ENCODE peak calls at places on chromosome 3, in six cellular contexts. P is stimulated activated CD4-positive, alpha-beta T cell treated with anti-CD3 and anti-CD28 coated beads, Interleukin-2, amount 100 ng/mL, for 48 hours; G is pons; Q is CD4-positive, CD25-positive, alpha-beta regulatory T cell; W is NCI-H774; S is GM03348. E is an unnamed sample.

GRCh38 chr3:61807865-61808276 is 246.5 kb downstream of the PTPRG start:
- DNase-seq in P (no peak), G (no peak), Q (no peak), W (peak; percentile 1), S (no peak), E (no peak)

GRCh38 chr3:127730666-127731294 is 58.0 kb downstream of the ABTB1 start:
- DNase-seq in P (no peak), G (no peak), Q (no peak), W (no peak), S (no peak), E (no peak)

GRCh38 chr3:124084398-124084881 is 92.5 kb upstream of the ROPN1 start:
- DNase-seq in P (no peak), G (no peak), Q (no peak), W (no peak), S (peak; percentile 21), E (no peak)

GRCh38 chr3:185702564-185703225 is 116.6 kb downstream of the SENP2 start:
- DNase-seq in P (no peak), G (no peak), Q (no peak), W (no peak), S (no peak), E (no peak)

GRCh38 chr3:66898155-66898554 is 100.0 kb upstream of the KBTBD8 start:
- DNase-seq in P (no peak), G (no peak), Q (no peak), W (no peak), S (no peak), E (no peak)

GRCh38 chr3:38438421-38438820 is 15.3 kb upstream of the ACVR2B start:
- DNase-seq in P (no peak), G (peak; percentile 11), Q (peak; percentile 49), W (no peak), S (no peak), E (no peak)

GRCh38 chr3:52333869-52334557 is 17.9 kb downstream of the DNAH1 start:
- DNase-seq in P (no peak), G (no peak), Q (no peak), W (no peak), S (no peak), E (no peak)

GRCh38 chr3:13878711-13879101 is 1.2 kb downstream of the WNT7A start:
- DNase-seq in P (no peak), G (no peak), Q (no peak), W (no peak), S (no peak), E (no peak)

GRCh38 chr3:129278970-129279906 is 568 bp downstream of the HMCES start:
- DNase-seq in P (peak; percentile 46), G (peak; percentile 9), Q (peak; percentile 58), W (no peak), S (peak; percentile 75), E (no peak)

GRCh38 chr3:66629431-66630368 is 128.9 kb upstream of the LRIG1 start:
- DNase-seq in P (no peak), G (no peak), Q (no peak), W (no peak), S (no peak), E (no peak)

GRCh38 chr3:114155370-114155821 is 23.5 kb downstream of the DRD3 start:
- DNase-seq in P (peak; percentile 26), G (no peak), Q (no peak), W (no peak), S (peak; percentile 13), E (no peak)

GRCh38 chr3:155110996-155111901 is 31.1 kb downstream of the MME start:
- DNase-seq in P (no peak), G (no peak), Q (peak; percentile 5), W (no peak), S (no peak), E (no peak)

GRCh38 chr3:157865449-157865862 is 240.8 kb downstream of the SHOX2 start:
- DNase-seq in P (peak; percentile 43), G (no peak), Q (no peak), W (peak; percentile 44), S (no peak), E (no peak)

GRCh38 chr3:114756506-114757279 is 390.4 kb downstream of the ZBTB20 start:
- DNase-seq in P (no peak), G (peak; percentile 42), Q (no peak), W (no peak), S (peak; percentile 51), E (no peak)

GRCh38 chr3:122969585-122970453 is 57.7 kb downstream of the SEMA5B start:
- DNase-seq in P (no peak), G (peak; percentile 52), Q (no peak), W (no peak), S (peak; percentile 62), E (no peak)

GRCh38 chr3:32313723-32314473 is 75.4 kb downstream of the CMTM8 start:
- DNase-seq in P (no peak), G (no peak), Q (no peak), W (no peak), S (no peak), E (no peak)

GRCh38 chr3:194937144-194937543 is 251.5 kb downstream of the FAM43A start:
- DNase-seq in P (no peak), G (no peak), Q (no peak), W (no peak), S (no peak), E (no peak)

GRCh38 chr3:141525813-141526212 is 39.0 kb downstream of the RASA2 start:
- DNase-seq in P (no peak), G (no peak), Q (no peak), W (no peak), S (no peak), E (no peak)

GRCh38 chr3:177491301-177492031 is 294.2 kb upstream of the TBL1XR1 start:
- DNase-seq in P (no peak), G (peak; percentile 97), Q (no peak), W (peak; percentile 25), S (peak; percentile 29), E (peak; percentile 79)

GRCh38 chr3:175432338-175433025 is 573.3 kb downstream of the NAALADL2 start:
- DNase-seq in P (no peak), G (no peak), Q (no peak), W (no peak), S (peak; percentile 5), E (peak; percentile 97)

GRCh38 chr3:53846134-53846850 is at the start of the genes CHDH and IL17RB:
- DNase-seq in P (no peak), G (peak; percentile 52), Q (peak; percentile 11), W (peak; percentile 22), S (peak; percentile 57), E (no peak)

E was measured in SK-N-MC.